ENCODE peak calls at places on chromosomes 7 and 10, in five cellular contexts. Z, S, J, B and O are unnamed samples.

GRCh38 chr10:26455567-26456315 is 17.6 kb downstream of the APBB1IP start:
- DNase-seq in Z (no peak), S (no peak), J (no peak), B (no peak), O (no peak)

GRCh38 chr10:13956826-13957225 is 370.1 kb downstream of the PRPF18 start:
- DNase-seq in Z (no peak), S (no peak), J (no peak), B (no peak), O (no peak)

GRCh38 chr7:20287317-20287716 is 43.4 kb upstream of the ITGB8 start:
- DNase-seq in Z (no peak), S (no peak), J (no peak), B (no peak), O (no peak)

GRCh38 chr7:132683967-132684690 is 107.9 kb upstream of the PLXNA4 start:
- DNase-seq in Z (no peak), S (no peak), J (no peak), B (no peak), O (no peak)

GRCh38 chr7:42745357-42746022 is 166.4 kb downstream of the C7orf25 start:
- DNase-seq in Z (no peak), S (peak), J (peak), B (no peak), O (no peak)

GRCh38 chr10:123021517-123021916 is 12.7 kb downstream of the ACADSB start:
- DNase-seq in Z (no peak), S (no peak), J (no peak), B (no peak), O (no peak)

GRCh38 chr7:84535584-84536255 is 341.1 kb upstream of the SEMA3A start:
- DNase-seq in Z (no peak), S (no peak), J (no peak), B (no peak), O (no peak)

GRCh38 chr10:123301077-123301875 is 147.1 kb downstream of the BUB3 start:
- DNase-seq in Z (no peak), S (no peak), J (no peak), B (peak), O (no peak)

GRCh38 chr10:78443900-78444571 is 410.4 kb downstream of the RPS24 start:
- DNase-seq in Z (no peak), S (no peak), J (no peak), B (no peak), O (no peak)

GRCh38 chr7:100567751-100568175 is 5.9 kb downstream of the SAP25 start:
- DNase-seq in Z (no peak), S (no peak), J (no peak), B (no peak), O (no peak)

GRCh38 chr10:36888925-36889573 is 236.3 kb upstream of the ANKRD30A start:
- DNase-seq in Z (no peak), S (peak), J (peak), B (peak), O (no peak)

GRCh38 chr10:101803511-101803910 is 14.7 kb downstream of the OGA start:
- DNase-seq in Z (no peak), S (no peak), J (no peak), B (no peak), O (no peak)